ENCODE peak calls at places on chromosomes 4 and X, in eight cellular contexts. One of them, this sample, is unnamed.

GRCh38 chr4:13865871-13866669 is 238.5 kb upstream of the BOD1L1 start:
- DNase-seq in DND-41: no peak
- DNase-seq in AG04449: no peak
- DNase-seq in fibroblast of villous mesenchyme: peak
- DNase-seq in AG09309: peak
- DNase-seq in astrocyte: peak
- DNase-seq in colonic mucosa: no peak
- DNase-seq in left lung: no peak
- DNase-seq in this sample: peak

GRCh38 chr4:70969076-70969475 is 24.4 kb upstream of the DCK start:
- DNase-seq in DND-41: no peak
- DNase-seq in AG04449: no peak
- DNase-seq in fibroblast of villous mesenchyme: no peak
- DNase-seq in AG09309: no peak
- DNase-seq in astrocyte: peak
- DNase-seq in colonic mucosa: no peak
- DNase-seq in left lung: no peak
- DNase-seq in this sample: peak

GRCh38 chr4:99043346-99043745 is 45.2 kb downstream of the ADH5 start:
- DNase-seq in DND-41: no peak
- DNase-seq in AG04449: no peak
- DNase-seq in fibroblast of villous mesenchyme: no peak
- DNase-seq in AG09309: no peak
- DNase-seq in astrocyte: no peak
- DNase-seq in colonic mucosa: no peak
- DNase-seq in left lung: no peak
- DNase-seq in this sample: no peak

GRCh38 chrX:47311857-47312774 is 58.3 kb upstream of the ZNF157 start:
- DNase-seq in DND-41: peak
- DNase-seq in AG04449: peak
- DNase-seq in fibroblast of villous mesenchyme: peak
- DNase-seq in AG09309: peak
- DNase-seq in astrocyte: peak
- DNase-seq in colonic mucosa: peak
- DNase-seq in left lung: no peak
- DNase-seq in this sample: peak

GRCh38 chr4:19224820-19225219 is 1026.9 kb upstream of the SLIT2 start:
- DNase-seq in DND-41: no peak
- DNase-seq in AG04449: no peak
- DNase-seq in fibroblast of villous mesenchyme: peak
- DNase-seq in AG09309: peak
- DNase-seq in astrocyte: no peak
- DNase-seq in colonic mucosa: no peak
- DNase-seq in left lung: no peak
- DNase-seq in this sample: peak

GRCh38 chr4:141575884-141576283 is 60.5 kb upstream of the IL15 start:
- DNase-seq in DND-41: no peak
- DNase-seq in AG04449: no peak
- DNase-seq in fibroblast of villous mesenchyme: peak
- DNase-seq in AG09309: no peak
- DNase-seq in astrocyte: no peak
- DNase-seq in colonic mucosa: no peak
- DNase-seq in left lung: no peak
- DNase-seq in this sample: no peak

GRCh38 chrX:136529795-136530194 is 2.2 kb upstream of the VGLL1 start:
- DNase-seq in DND-41: peak
- DNase-seq in AG04449: no peak
- DNase-seq in fibroblast of villous mesenchyme: no peak
- DNase-seq in AG09309: no peak
- DNase-seq in astrocyte: no peak
- DNase-seq in colonic mucosa: no peak
- DNase-seq in left lung: no peak
- DNase-seq in this sample: no peak

GRCh38 chr4:4422856-4423485 is 36.1 kb downstream of the NSG1 start:
- DNase-seq in DND-41: no peak
- DNase-seq in AG04449: no peak
- DNase-seq in fibroblast of villous mesenchyme: no peak
- DNase-seq in AG09309: no peak
- DNase-seq in astrocyte: no peak
- DNase-seq in colonic mucosa: no peak
- DNase-seq in left lung: no peak
- DNase-seq in this sample: no peak

GRCh38 chr4:139655116-139655515 is 10.5 kb upstream of the MGST2 start:
- DNase-seq in DND-41: peak
- DNase-seq in AG04449: no peak
- DNase-seq in fibroblast of villous mesenchyme: peak
- DNase-seq in AG09309: peak
- DNase-seq in astrocyte: peak
- DNase-seq in colonic mucosa: no peak
- DNase-seq in left lung: no peak
- DNase-seq in this sample: peak

GRCh38 chr4:8882239-8882638 is 10.6 kb upstream of the HMX1 start:
- DNase-seq in DND-41: no peak
- DNase-seq in AG04449: no peak
- DNase-seq in fibroblast of villous mesenchyme: no peak
- DNase-seq in AG09309: no peak
- DNase-seq in astrocyte: no peak
- DNase-seq in colonic mucosa: no peak
- DNase-seq in left lung: no peak
- DNase-seq in this sample: no peak

GRCh38 chrX:71215335-71215912 is 7.6 kb upstream of the GJB1 start:
- DNase-seq in DND-41: no peak
- DNase-seq in AG04449: no peak
- DNase-seq in fibroblast of villous mesenchyme: no peak
- DNase-seq in AG09309: no peak
- DNase-seq in astrocyte: no peak
- DNase-seq in colonic mucosa: no peak
- DNase-seq in left lung: no peak
- DNase-seq in this sample: no peak

GRCh38 chrX:71214604-71215334 is 8.3 kb upstream of the GJB1 start:
- DNase-seq in DND-41: no peak
- DNase-seq in AG04449: no peak
- DNase-seq in fibroblast of villous mesenchyme: no peak
- DNase-seq in AG09309: no peak
- DNase-seq in astrocyte: no peak
- DNase-seq in colonic mucosa: peak
- DNase-seq in left lung: no peak
- DNase-seq in this sample: no peak

GRCh38 chrX:71214152-71214551 is 8.9 kb upstream of the GJB1 start:
- DNase-seq in DND-41: no peak
- DNase-seq in AG04449: no peak
- DNase-seq in fibroblast of villous mesenchyme: no peak
- DNase-seq in AG09309: no peak
- DNase-seq in astrocyte: no peak
- DNase-seq in colonic mucosa: no peak
- DNase-seq in left lung: no peak
- DNase-seq in this sample: no peak

GRCh38 chrX:71216446-71216845 is 6.6 kb upstream of the GJB1 start:
- DNase-seq in DND-41: no peak
- DNase-seq in AG04449: no peak
- DNase-seq in fibroblast of villous mesenchyme: no peak
- DNase-seq in AG09309: no peak
- DNase-seq in astrocyte: no peak
- DNase-seq in colonic mucosa: peak
- DNase-seq in left lung: no peak
- DNase-seq in this sample: no peak

GRCh38 chrX:71217298-71217697 is 5.7 kb upstream of the GJB1 start:
- DNase-seq in DND-41: no peak
- DNase-seq in AG04449: no peak
- DNase-seq in fibroblast of villous mesenchyme: no peak
- DNase-seq in AG09309: no peak
- DNase-seq in astrocyte: no peak
- DNase-seq in colonic mucosa: no peak
- DNase-seq in left lung: no peak
- DNase-seq in this sample: no peak
- H3K4me3 ChIP-seq in DND-41: no peak
- H3K4me3 ChIP-seq in AG04449: no peak
- H3K4me3 ChIP-seq in fibroblast of villous mesenchyme: no peak
- H3K4me3 ChIP-seq in AG09309: no peak
- H3K4me3 ChIP-seq in astrocyte: no peak
- H3K4me3 ChIP-seq in colonic mucosa: no peak
- H3K4me3 ChIP-seq in left lung: no peak
- H3K4me3 ChIP-seq in this sample: no peak

GRCh38 chr4:153645183-153645582 is 38.9 kb upstream of the TLR2 start:
- DNase-seq in DND-41: no peak
- DNase-seq in AG04449: no peak
- DNase-seq in fibroblast of villous mesenchyme: no peak
- DNase-seq in AG09309: no peak
- DNase-seq in astrocyte: no peak
- DNase-seq in colonic mucosa: no peak
- DNase-seq in left lung: no peak
- DNase-seq in this sample: no peak

GRCh38 chr4:153651961-153652784 is 31.9 kb upstream of the TLR2 start:
- DNase-seq in DND-41: no peak
- DNase-seq in AG04449: no peak
- DNase-seq in fibroblast of villous mesenchyme: no peak
- DNase-seq in AG09309: no peak
- DNase-seq in astrocyte: no peak
- DNase-seq in colonic mucosa: no peak
- DNase-seq in left lung: no peak
- DNase-seq in this sample: peak

GRCh38 chr4:153651041-153651960 is 32.8 kb upstream of the TLR2 start:
- DNase-seq in DND-41: peak
- DNase-seq in AG04449: no peak
- DNase-seq in fibroblast of villous mesenchyme: no peak
- DNase-seq in AG09309: no peak
- DNase-seq in astrocyte: no peak
- DNase-seq in colonic mucosa: no peak
- DNase-seq in left lung: peak
- DNase-seq in this sample: peak

GRCh38 chr4:153647975-153648374 is 36.1 kb upstream of the TLR2 start:
- DNase-seq in DND-41: no peak
- DNase-seq in AG04449: no peak
- DNase-seq in fibroblast of villous mesenchyme: no peak
- DNase-seq in AG09309: no peak
- DNase-seq in astrocyte: no peak
- DNase-seq in colonic mucosa: no peak
- DNase-seq in left lung: no peak
- DNase-seq in this sample: no peak

DNA sequence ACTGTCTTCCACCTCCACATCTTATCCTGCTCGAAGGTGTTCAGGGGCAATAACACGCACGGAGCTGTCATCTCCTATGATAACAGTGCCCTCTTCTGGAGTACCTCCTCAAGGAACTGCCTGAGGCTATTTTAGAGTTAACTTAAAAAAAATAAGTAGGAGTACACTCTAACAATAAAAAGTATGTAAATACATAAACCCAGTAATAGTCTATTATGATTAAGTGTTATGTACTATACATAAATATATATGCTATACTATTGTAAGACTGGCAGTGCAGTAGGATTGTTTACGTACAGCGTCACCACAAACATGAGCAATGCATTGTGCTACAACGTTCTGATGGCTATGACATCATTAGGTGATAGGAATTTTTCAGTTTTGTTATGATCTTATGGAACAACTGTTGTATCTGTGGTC is 34.5 kb upstream of the TLR2 start:
- DNase-seq in DND-41: peak
- DNase-seq in AG04449: no peak
- DNase-seq in fibroblast of villous mesenchyme: peak
- DNase-seq in AG09309: no peak
- DNase-seq in astrocyte: peak
- DNase-seq in colonic mucosa: no peak
- DNase-seq in left lung: no peak
- DNase-seq in this sample: peak
- TF ChIP-seq CTCF in DND-41: peak
- TF ChIP-seq CTCF in AG04449: no peak
- TF ChIP-seq CTCF in fibroblast of villous mesenchyme: peak
- TF ChIP-seq CTCF in AG09309: peak
- TF ChIP-seq CTCF in astrocyte: no peak
- TF ChIP-seq CTCF in colonic mucosa: no peak
- TF ChIP-seq CTCF in left lung: no peak
- TF ChIP-seq CTCF in this sample: peak

GRCh38 chr4:42816864-42817263 is 75.6 kb upstream of the GRXCR1 start:
- DNase-seq in DND-41: no peak
- DNase-seq in AG04449: no peak
- DNase-seq in fibroblast of villous mesenchyme: no peak
- DNase-seq in AG09309: no peak
- DNase-seq in astrocyte: no peak
- DNase-seq in colonic mucosa: no peak
- DNase-seq in left lung: no peak
- DNase-seq in this sample: no peak

GRCh38 chr4:42821230-42821629 is 71.3 kb upstream of the GRXCR1 start:
- DNase-seq in DND-41: no peak
- DNase-seq in AG04449: no peak
- DNase-seq in fibroblast of villous mesenchyme: no peak
- DNase-seq in AG09309: no peak
- DNase-seq in astrocyte: no peak
- DNase-seq in colonic mucosa: no peak
- DNase-seq in left lung: no peak
- DNase-seq in this sample: no peak

GRCh38 chr4:42819863-42820514 is 72.5 kb upstream of the GRXCR1 start:
- DNase-seq in DND-41: no peak
- DNase-seq in AG04449: no peak
- DNase-seq in fibroblast of villous mesenchyme: no peak
- DNase-seq in AG09309: no peak
- DNase-seq in astrocyte: no peak
- DNase-seq in colonic mucosa: no peak
- DNase-seq in left lung: no peak
- DNase-seq in this sample: no peak

DNA sequence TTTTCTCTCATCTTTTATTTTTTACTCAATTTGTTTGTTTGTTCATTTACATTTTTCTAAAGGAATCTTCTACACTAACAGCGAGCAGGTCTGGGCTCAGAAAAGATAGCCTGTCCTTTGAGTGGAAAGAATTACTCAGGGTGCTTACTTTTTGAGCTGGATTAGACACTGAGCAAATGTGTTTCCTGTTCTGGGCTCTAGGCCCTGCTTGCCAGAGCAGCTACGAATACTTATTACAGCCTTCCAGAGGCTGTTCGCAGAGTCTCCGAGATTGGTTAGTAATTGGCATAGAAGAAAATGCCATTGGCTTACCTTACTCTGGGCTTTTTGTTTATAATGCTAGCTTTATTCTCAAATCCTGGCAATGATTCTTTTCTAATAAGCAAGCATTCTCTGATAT is 76.3 kb upstream of the GRXCR1 start:
- DNase-seq in DND-41: no peak
- DNase-seq in AG04449: no peak
- DNase-seq in fibroblast of villous mesenchyme: no peak
- DNase-seq in AG09309: no peak
- DNase-seq in astrocyte: no peak
- DNase-seq in colonic mucosa: no peak
- DNase-seq in left lung: no peak
- DNase-seq in this sample: no peak
- H3K4me3 ChIP-seq in DND-41: no peak
- H3K4me3 ChIP-seq in AG04449: no peak
- H3K4me3 ChIP-seq in fibroblast of villous mesenchyme: no peak
- H3K4me3 ChIP-seq in AG09309: no peak
- H3K4me3 ChIP-seq in astrocyte: no peak
- H3K4me3 ChIP-seq in colonic mucosa: no peak
- H3K4me3 ChIP-seq in left lung: no peak
- H3K4me3 ChIP-seq in this sample: no peak

DNA sequence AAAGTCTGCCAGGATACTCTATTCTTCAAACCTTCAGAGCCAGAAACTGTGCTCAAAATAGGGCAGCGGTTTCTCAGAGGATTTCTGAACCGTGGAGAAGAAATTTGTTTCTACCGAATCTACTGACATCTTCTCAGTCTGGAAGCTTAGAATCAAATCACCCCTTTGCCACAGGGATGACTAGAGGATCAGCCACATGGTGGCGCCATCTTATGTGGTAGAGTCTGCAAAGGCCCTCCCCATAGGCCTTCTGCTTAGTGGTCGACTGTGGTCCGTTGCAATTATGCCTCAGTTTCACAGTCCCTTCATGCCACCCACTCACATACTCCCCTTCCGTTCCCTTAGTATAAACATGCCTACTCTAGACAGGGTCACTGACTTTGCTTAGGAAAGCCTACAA is 680.7 kb upstream of the SPANXN1 start:
- DNase-seq in DND-41: no peak
- DNase-seq in AG04449: no peak
- DNase-seq in fibroblast of villous mesenchyme: no peak
- DNase-seq in AG09309: no peak
- DNase-seq in astrocyte: no peak
- DNase-seq in colonic mucosa: no peak
- DNase-seq in left lung: no peak
- DNase-seq in this sample: no peak
- TF ChIP-seq CTCF in DND-41: no peak
- TF ChIP-seq CTCF in AG04449: no peak
- TF ChIP-seq CTCF in fibroblast of villous mesenchyme: peak
- TF ChIP-seq CTCF in AG09309: no peak
- TF ChIP-seq CTCF in astrocyte: no peak
- TF ChIP-seq CTCF in colonic mucosa: no peak
- TF ChIP-seq CTCF in left lung: no peak
- TF ChIP-seq CTCF in this sample: no peak